ENCODE peak calls at places on chromosomes 1 and 21, in four cellular contexts. S is GM12878, W is H1, T is HepG2. Z is an unnamed sample.

GRCh38 chr1:208235983-208236761 is 8.0 kb downstream of the PLXNA2 start:
- DNase-seq in W (no peak), S (no peak), T (peak; percentile 85), Z (no peak)

GRCh38 chr1:33343539-33343938 is 22.6 kb upstream of the A3GALT2 start:
- DNase-seq in W (no peak), S (no peak), T (no peak), Z (no peak)

GRCh38 chr1:36014722-36015220 is 69.1 kb upstream of the TEKT2 start:
- DNase-seq in T (no peak), W (no peak), S (no peak), Z (no peak)

GRCh38 chr1:1371741-1372711 is 3.0 kb downstream of the AURKAIP1 start:
- DNase-seq in T (peak; percentile 47), W (no peak), S (no peak), Z (no peak)

GRCh38 chr1:80447533-80447932 is 1353.2 kb upstream of the ADGRL2 start:
- DNase-seq in W (no peak), S (no peak), T (no peak), Z (no peak)

GRCh38 chr1:236051107-236051885 is 13.6 kb downstream of the NID1 start:
- DNase-seq in S (no peak), W (no peak), T (no peak), Z (no peak)

GRCh38 chr21:32771134-32771523 is 426 bp downstream of the PAXBP1 start:
- DNase-seq in S (no peak), T (peak; percentile 33), W (no peak), Z (peak; percentile 39)

GRCh38 chr21:45530423-45531113 is 11.7 kb downstream of the SLC19A1 start:
- DNase-seq in T (no peak), W (no peak), S (no peak), Z (no peak)

GRCh38 chr1:59564192-59564891 is 250.4 kb upstream of the HOOK1 start:
- DNase-seq in W (no peak), S (no peak), T (no peak), Z (no peak)

GRCh38 chr1:85683292-85684025 is 24.8 kb downstream of the ZNHIT6 start:
- DNase-seq in S (no peak), T (no peak), W (no peak), Z (no peak)

GRCh38 chr1:57591854-57592253 is 168.0 kb upstream of the DAB1 start:
- DNase-seq in W (no peak), S (no peak), T (no peak), Z (no peak)

GRCh38 chr21:45248893-45249381 is 38.8 kb downstream of the POFUT2 start:
- DNase-seq in T (no peak), S (no peak), W (no peak), Z (no peak)

GRCh38 chr1:78292361-78292760 is 198.4 kb upstream of the PTGFR start:
- DNase-seq in S (no peak), T (no peak), W (no peak), Z (no peak)

GRCh38 chr1:221887091-221887746 is 145.3 kb upstream of the DUSP10 start:
- DNase-seq in T (peak; percentile 33), W (peak; percentile 17), S (no peak), Z (peak; percentile 22)

GRCh38 chr1:30779294-30780071 is 21.9 kb upstream of the LAPTM5 start:
- DNase-seq in S (no peak), W (peak; percentile 70), T (peak; percentile 59), Z (peak; percentile 90)

GRCh38 chr1:14413809-14414208 is 184.7 kb upstream of the KAZN start:
- DNase-seq in S (no peak), W (no peak), T (no peak), Z (no peak)

GRCh38 chr1:234942869-234943501 is 185.7 kb downstream of the TOMM20 start:
- DNase-seq in T (no peak), W (no peak), S (no peak), Z (no peak)

GRCh38 chr1:210600421-210601195 is 271.9 kb downstream of the HHAT start:
- DNase-seq in T (no peak), S (no peak), W (no peak), Z (no peak)

GRCh38 chr1:92747735-92748134 is 37.2 kb downstream of the EVI5 start:
- DNase-seq in W (no peak), T (no peak), S (no peak), Z (no peak)

GRCh38 chr1:216722841-216723240 is 388 bp downstream of the ESRRG start:
- DNase-seq in W (no peak), T (no peak), S (no peak), Z (no peak)

GRCh38 chr1:39361446-39361845 is 130.0 kb upstream of the BMP8A start:
- DNase-seq in S (no peak), W (no peak), T (no peak), Z (no peak)

GRCh38 chr1:56382890-56383289 is 196.5 kb downstream of the PLPP3 start:
- DNase-seq in W (no peak), S (no peak), T (no peak), Z (no peak)

GRCh38 chr1:16092923-16093511 is 19.6 kb upstream of the FAM131C start:
- DNase-seq in S (no peak), T (no peak), W (no peak), Z (no peak)

GRCh38 chr1:1287288-1288110 is 7.3 kb downstream of the SCNN1D start:
- DNase-seq in W (no peak), T (no peak), S (no peak), Z (no peak)

GRCh38 chr1:67646145-67647035 is 38.6 kb upstream of the GADD45A start:
- DNase-seq in S (no peak), W (no peak), T (no peak), Z (no peak)

GRCh38 chr1:172024516-172024915 is 183.2 kb downstream of the DNM3 start:
- DNase-seq in T (no peak), S (no peak), W (no peak), Z (no peak)

GRCh38 chr1:180948846-180949615 is 36.3 kb downstream of the KIAA1614 start:
- DNase-seq in W (no peak), S (no peak), T (no peak), Z (no peak)

GRCh38 chr21:42970946-42971653 is 3.3 kb upstream of the PKNOX1 start:
- DNase-seq in W (no peak), T (no peak), S (no peak), Z (no peak)

GRCh38 chr1:37574834-37575479 is 18.2 kb downstream of the DNALI1 start:
- DNase-seq in W (no peak), S (no peak), T (no peak), Z (no peak)

DNA sequence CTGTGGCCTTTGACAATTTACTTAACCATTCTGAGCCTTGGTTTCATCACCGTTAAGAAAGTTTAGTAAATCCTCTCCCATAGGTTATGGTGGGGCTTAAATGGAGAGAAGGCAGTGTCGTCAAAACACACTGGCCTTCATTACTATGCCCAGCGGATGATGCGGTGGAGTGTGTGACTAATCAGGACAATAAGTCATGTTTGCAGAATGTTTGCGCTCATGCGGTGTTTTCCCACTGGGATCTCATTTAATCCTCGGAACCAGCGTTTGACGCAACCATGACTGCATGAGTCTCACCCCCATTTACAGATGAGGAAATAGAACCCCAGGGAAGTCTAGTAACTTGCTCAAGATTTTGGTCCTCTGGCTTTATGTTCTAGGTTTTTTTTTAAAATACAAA is 17.5 kb downstream of the SLC26A9 start:
- DNase-seq in W (no peak), S (no peak), T (no peak), Z (no peak)
- TF ChIP-seq ZNF274 in W (no peak), S (no peak), T (no peak), Z (no peak)

GRCh38 chr1:147215540-147215916 is 9.6 kb downstream of the FMO5 start:
- DNase-seq in S (no peak), W (no peak), T (peak; percentile 96), Z (no peak)

GRCh38 chr1:147211577-147211976 is 13.6 kb downstream of the FMO5 start:
- DNase-seq in S (no peak), W (no peak), T (peak; percentile 73), Z (no peak)

GRCh38 chr1:147210987-147211386 is 14.2 kb downstream of the FMO5 start:
- DNase-seq in T (peak; percentile 60), S (no peak), W (no peak), Z (no peak)

GRCh38 chr1:147214842-147215539 is 10.1 kb downstream of the FMO5 start:
- DNase-seq in T (no peak), S (no peak), W (no peak), Z (no peak)

DNA sequence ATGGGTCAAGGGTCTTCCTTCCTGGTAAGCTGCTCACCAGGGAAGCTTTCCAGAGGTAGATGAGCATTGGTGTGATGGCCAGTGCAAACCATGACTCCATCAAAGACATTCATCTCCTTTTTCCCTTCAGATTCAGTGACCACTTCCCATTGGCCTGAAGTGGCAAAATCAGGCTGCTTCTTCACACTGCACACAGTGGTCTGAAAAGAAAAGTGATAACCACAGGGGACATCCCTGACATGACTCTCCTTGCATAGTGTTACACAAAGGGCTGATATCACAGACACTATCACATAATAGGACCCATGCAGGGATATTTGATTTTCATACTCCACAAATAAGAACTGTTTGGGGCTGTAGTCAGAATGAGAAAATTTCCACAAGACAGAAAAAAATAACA is 11.9 kb downstream of the FMO5 start:
- DNase-seq in S (no peak), T (no peak), W (no peak), Z (no peak)
- TF ChIP-seq YY1 in S (no peak), T (no peak), W (no peak), Z (no peak)

GRCh38 chr1:94668528-94668927 is 127.0 kb upstream of the F3 start:
- DNase-seq in W (no peak), T (no peak), S (no peak), Z (no peak)
- TF ChIP-seq SUZ12 in W (no peak), T (no peak), S (no peak), Z (no peak)

GRCh38 chr1:226764533-226764932 is 25.5 kb upstream of the ITPKB start:
- DNase-seq in W (no peak), S (no peak), T (no peak), Z (no peak)

GRCh38 chr1:226761322-226761721 is 22.2 kb upstream of the ITPKB start:
- DNase-seq in W (no peak), S (no peak), T (no peak), Z (no peak)

GRCh38 chr1:226762055-226762454 is 23.0 kb upstream of the ITPKB start:
- DNase-seq in W (no peak), T (no peak), S (no peak), Z (no peak)

GRCh38 chr1:226762988-226763740 is 24.1 kb upstream of the ITPKB start:
- DNase-seq in S (no peak), T (no peak), W (no peak), Z (no peak)

DNA sequence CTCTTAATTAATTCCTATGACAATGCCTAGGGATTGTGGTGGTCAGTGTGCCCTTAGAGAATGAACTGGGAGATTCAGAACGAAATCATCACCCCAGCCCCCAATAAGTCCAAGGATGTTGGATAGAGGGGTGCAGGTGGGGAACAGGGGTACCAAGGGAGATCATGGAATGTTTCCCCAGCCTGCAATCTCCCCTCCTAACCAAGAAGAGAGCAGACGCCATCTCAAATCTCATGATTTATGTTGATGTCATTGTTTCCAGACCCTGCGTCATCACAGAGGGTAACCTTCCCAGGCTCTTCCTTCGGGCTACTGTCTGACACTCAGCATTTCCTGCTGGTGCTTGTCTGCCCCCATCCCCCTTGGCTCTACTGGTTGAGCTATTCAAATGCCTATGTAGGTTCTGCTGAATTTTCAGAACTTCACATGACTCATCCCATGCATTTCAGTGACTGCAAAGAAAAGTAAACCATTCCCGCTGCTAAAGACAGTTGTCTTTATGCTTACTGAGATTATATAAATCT is 24.7 kb upstream of the ITPKB start:
- DNase-seq in T (no peak), W (peak; percentile 51), S (no peak), Z (peak; percentile 92)
- TF ChIP-seq ZNF274 in T (no peak), W (no peak), S (no peak), Z (no peak)

GRCh38 chr1:199298825-199299224 is 660.0 kb downstream of the PTPRC start:
- DNase-seq in W (no peak), T (no peak), S (no peak), Z (no peak)
- TF ChIP-seq YY1 in W (no peak), T (no peak), S (no peak), Z (no peak)

Z was measured in NT2/D1.